ENCODE peak calls at places on chromosomes 16 and 17, in six cellular contexts. One of them, this sample, is unnamed.

GRCh38 chr17:50931003-50931878 is 65.1 kb upstream of the TOB1 start:
- DNase-seq in amniotic epithelial cell: peak
- DNase-seq in NCI-H1436: peak
- DNase-seq in left colon: peak
- DNase-seq in H54: peak
- DNase-seq in NCI-H774: peak
- DNase-seq in this sample: peak

GRCh38 chr17:78736526-78737079 is 45.5 kb downstream of the CYTH1 start:
- DNase-seq in amniotic epithelial cell: peak
- DNase-seq in NCI-H1436: peak
- DNase-seq in left colon: peak
- DNase-seq in H54: no peak
- DNase-seq in NCI-H774: peak
- DNase-seq in this sample: peak

GRCh38 chr16:69014811-69015210 is 90.6 kb upstream of the HAS3 start:
- DNase-seq in amniotic epithelial cell: peak
- DNase-seq in NCI-H1436: no peak
- DNase-seq in left colon: no peak
- DNase-seq in H54: no peak
- DNase-seq in NCI-H774: no peak
- DNase-seq in this sample: no peak

GRCh38 chr17:16352838-16353701 is at the start of gene CENPV:
- DNase-seq in amniotic epithelial cell: peak
- DNase-seq in NCI-H1436: peak
- DNase-seq in left colon: peak
- DNase-seq in H54: peak
- DNase-seq in NCI-H774: peak
- DNase-seq in this sample: peak

GRCh38 chr17:1766382-1767135 is 4.7 kb downstream of the SERPINF1 start:
- DNase-seq in amniotic epithelial cell: no peak
- DNase-seq in NCI-H1436: no peak
- DNase-seq in left colon: no peak
- DNase-seq in H54: no peak
- DNase-seq in NCI-H774: no peak
- DNase-seq in this sample: no peak

GRCh38 chr16:12245088-12245922 is 268.8 kb downstream of the SNX29 start:
- DNase-seq in amniotic epithelial cell: no peak
- DNase-seq in NCI-H1436: no peak
- DNase-seq in left colon: no peak
- DNase-seq in H54: no peak
- DNase-seq in NCI-H774: no peak
- DNase-seq in this sample: no peak

GRCh38 chr16:17578921-17579876 is 108.4 kb upstream of the XYLT1 start:
- DNase-seq in amniotic epithelial cell: peak
- DNase-seq in NCI-H1436: peak
- DNase-seq in left colon: peak
- DNase-seq in H54: peak
- DNase-seq in NCI-H774: peak
- DNase-seq in this sample: peak

GRCh38 chr17:43772877-43773648 is 5.7 kb downstream of the DUSP3 start:
- DNase-seq in amniotic epithelial cell: no peak
- DNase-seq in NCI-H1436: no peak
- DNase-seq in left colon: no peak
- DNase-seq in H54: no peak
- DNase-seq in NCI-H774: no peak
- DNase-seq in this sample: no peak

GRCh38 chr17:12973496-12974318 is 44.1 kb downstream of the ELAC2 start:
- DNase-seq in amniotic epithelial cell: no peak
- DNase-seq in NCI-H1436: no peak
- DNase-seq in left colon: no peak
- DNase-seq in H54: no peak
- DNase-seq in NCI-H774: no peak
- DNase-seq in this sample: no peak

GRCh38 chr16:57144027-57144426 is 41.8 kb downstream of the PSME3IP1 start:
- DNase-seq in amniotic epithelial cell: no peak
- DNase-seq in NCI-H1436: no peak
- DNase-seq in left colon: no peak
- DNase-seq in H54: no peak
- DNase-seq in NCI-H774: no peak
- DNase-seq in this sample: no peak

GRCh38 chr17:77594416-77595209 is 363.9 kb upstream of the TNRC6C start:
- DNase-seq in amniotic epithelial cell: no peak
- DNase-seq in NCI-H1436: no peak
- DNase-seq in left colon: no peak
- DNase-seq in H54: no peak
- DNase-seq in NCI-H774: no peak
- DNase-seq in this sample: no peak

GRCh38 chr16:79993810-79994209 is 393.3 kb upstream of the MAF start:
- DNase-seq in amniotic epithelial cell: no peak
- DNase-seq in NCI-H1436: no peak
- DNase-seq in left colon: no peak
- DNase-seq in H54: no peak
- DNase-seq in NCI-H774: no peak
- DNase-seq in this sample: peak

GRCh38 chr16:6918661-6919060 is 414.0 kb upstream of the RBFOX1 start:
- DNase-seq in amniotic epithelial cell: no peak
- DNase-seq in NCI-H1436: no peak
- DNase-seq in left colon: no peak
- DNase-seq in H54: no peak
- DNase-seq in NCI-H774: no peak
- DNase-seq in this sample: no peak

GRCh38 chr16:760498-761343 is at the start of gene MSLN:
- DNase-seq in amniotic epithelial cell: peak
- DNase-seq in NCI-H1436: no peak
- DNase-seq in left colon: no peak
- DNase-seq in H54: peak
- DNase-seq in NCI-H774: no peak
- DNase-seq in this sample: peak

GRCh38 chr16:58605562-58605961 is 24.1 kb downstream of the CNOT1 start:
- DNase-seq in amniotic epithelial cell: no peak
- DNase-seq in NCI-H1436: no peak
- DNase-seq in left colon: no peak
- DNase-seq in H54: no peak
- DNase-seq in NCI-H774: no peak
- DNase-seq in this sample: no peak

GRCh38 chr17:41394254-41395016 is 3.0 kb downstream of the KRT31 start:
- DNase-seq in amniotic epithelial cell: no peak
- DNase-seq in NCI-H1436: no peak
- DNase-seq in left colon: no peak
- DNase-seq in H54: no peak
- DNase-seq in NCI-H774: no peak
- DNase-seq in this sample: no peak

GRCh38 chr16:78957328-78958100 is 643.0 kb downstream of the MAF start:
- DNase-seq in amniotic epithelial cell: no peak
- DNase-seq in NCI-H1436: no peak
- DNase-seq in left colon: no peak
- DNase-seq in H54: no peak
- DNase-seq in NCI-H774: no peak
- DNase-seq in this sample: no peak

GRCh38 chr17:71764507-71764906 is 356.3 kb upstream of the SOX9 start:
- DNase-seq in amniotic epithelial cell: no peak
- DNase-seq in NCI-H1436: peak
- DNase-seq in left colon: peak
- DNase-seq in H54: peak
- DNase-seq in NCI-H774: no peak
- DNase-seq in this sample: peak

GRCh38 chr17:21058098-21058893 is 15.5 kb upstream of the USP22 start:
- DNase-seq in amniotic epithelial cell: peak
- DNase-seq in NCI-H1436: no peak
- DNase-seq in left colon: no peak
- DNase-seq in H54: peak
- DNase-seq in NCI-H774: no peak
- DNase-seq in this sample: no peak

GRCh38 chr16:15973460-15973859 is 24.0 kb downstream of the ABCC1 start:
- DNase-seq in amniotic epithelial cell: peak
- DNase-seq in NCI-H1436: no peak
- DNase-seq in left colon: no peak
- DNase-seq in H54: no peak
- DNase-seq in NCI-H774: no peak
- DNase-seq in this sample: peak

GRCh38 chr17:82088838-82089722 is 9.0 kb downstream of the FASN start:
- DNase-seq in amniotic epithelial cell: no peak
- DNase-seq in NCI-H1436: no peak
- DNase-seq in left colon: no peak
- DNase-seq in H54: no peak
- DNase-seq in NCI-H774: no peak
- DNase-seq in this sample: no peak

GRCh38 chr16:4692460-4693295 is 684 bp upstream of the NUDT16L1 start:
- DNase-seq in amniotic epithelial cell: no peak
- DNase-seq in NCI-H1436: no peak
- DNase-seq in left colon: no peak
- DNase-seq in H54: no peak
- DNase-seq in NCI-H774: no peak
- DNase-seq in this sample: peak

GRCh38 chr16:28531777-28532744 is 6.7 kb downstream of the NUPR1 start:
- DNase-seq in amniotic epithelial cell: no peak
- DNase-seq in NCI-H1436: no peak
- DNase-seq in left colon: peak
- DNase-seq in H54: no peak
- DNase-seq in NCI-H774: no peak
- DNase-seq in this sample: peak

GRCh38 chr17:14318906-14319205 is 18.0 kb downstream of the HS3ST3B1 start:
- DNase-seq in amniotic epithelial cell: no peak
- DNase-seq in NCI-H1436: no peak
- DNase-seq in left colon: no peak
- DNase-seq in H54: no peak
- DNase-seq in NCI-H774: no peak
- DNase-seq in this sample: no peak